ENCODE peak calls at places on chromosomes 5 and 9, in seven cellular contexts. One of them, this sample, is unnamed.

GRCh38 chr9:121557581-121558422 is 58.2 kb upstream of the GGTA1 start:
- DNase-seq in heart left ventricle: peak
- DNase-seq in suprapubic skin: peak
- DNase-seq in lower leg skin: peak
- DNase-seq in spleen: peak
- DNase-seq in body of pancreas: peak
- DNase-seq in A549: no peak
- DNase-seq in this sample: no peak

GRCh38 chr5:132434391-132434790 is 56.2 kb downstream of the IRF1 start:
- DNase-seq in heart left ventricle: no peak
- DNase-seq in suprapubic skin: no peak
- DNase-seq in lower leg skin: no peak
- DNase-seq in spleen: no peak
- DNase-seq in body of pancreas: no peak
- DNase-seq in A549: no peak
- DNase-seq in this sample: no peak

GRCh38 chr9:14542071-14542470 is 151.2 kb downstream of the ZDHHC21 start:
- DNase-seq in heart left ventricle: no peak
- DNase-seq in suprapubic skin: no peak
- DNase-seq in lower leg skin: no peak
- DNase-seq in spleen: no peak
- DNase-seq in body of pancreas: no peak
- DNase-seq in A549: no peak
- DNase-seq in this sample: no peak

GRCh38 chr5:58999804-59000595 is 417.1 kb downstream of the RAB3C start:
- DNase-seq in heart left ventricle: no peak
- DNase-seq in suprapubic skin: no peak
- DNase-seq in lower leg skin: no peak
- DNase-seq in spleen: no peak
- DNase-seq in body of pancreas: no peak
- DNase-seq in A549: peak
- DNase-seq in this sample: no peak

GRCh38 chr9:38352716-38353334 is 39.7 kb upstream of the ALDH1B1 start:
- DNase-seq in heart left ventricle: no peak
- DNase-seq in suprapubic skin: no peak
- DNase-seq in lower leg skin: no peak
- DNase-seq in spleen: no peak
- DNase-seq in body of pancreas: no peak
- DNase-seq in A549: no peak
- DNase-seq in this sample: no peak

GRCh38 chr9:34988218-34989055 is 1.1 kb upstream of the DNAJB5 start:
- DNase-seq in heart left ventricle: peak
- DNase-seq in suprapubic skin: no peak
- DNase-seq in lower leg skin: no peak
- DNase-seq in spleen: peak
- DNase-seq in body of pancreas: peak
- DNase-seq in A549: no peak
- DNase-seq in this sample: no peak

GRCh38 chr5:142491260-142491659 is 166.4 kb upstream of the SPRY4 start:
- DNase-seq in heart left ventricle: no peak
- DNase-seq in suprapubic skin: no peak
- DNase-seq in lower leg skin: no peak
- DNase-seq in spleen: no peak
- DNase-seq in body of pancreas: no peak
- DNase-seq in A549: no peak
- DNase-seq in this sample: no peak

GRCh38 chr9:21096172-21096900 is 18.6 kb upstream of the IFNB1 start:
- DNase-seq in heart left ventricle: no peak
- DNase-seq in suprapubic skin: no peak
- DNase-seq in lower leg skin: no peak
- DNase-seq in spleen: no peak
- DNase-seq in body of pancreas: no peak
- DNase-seq in A549: no peak
- DNase-seq in this sample: no peak

GRCh38 chr5:95087819-95088317 is 197.0 kb downstream of the MCTP1 start:
- DNase-seq in heart left ventricle: no peak
- DNase-seq in suprapubic skin: no peak
- DNase-seq in lower leg skin: no peak
- DNase-seq in spleen: no peak
- DNase-seq in body of pancreas: no peak
- DNase-seq in A549: no peak
- DNase-seq in this sample: no peak

GRCh38 chr9:115204827-115205506 is 87.0 kb upstream of the TNC start:
- DNase-seq in heart left ventricle: no peak
- DNase-seq in suprapubic skin: no peak
- DNase-seq in lower leg skin: no peak
- DNase-seq in spleen: no peak
- DNase-seq in body of pancreas: no peak
- DNase-seq in A549: peak
- DNase-seq in this sample: no peak

GRCh38 chr5:43484049-43484849 is 584 bp upstream of the TMEM267 start:
- DNase-seq in heart left ventricle: peak
- DNase-seq in suprapubic skin: peak
- DNase-seq in lower leg skin: peak
- DNase-seq in spleen: peak
- DNase-seq in body of pancreas: peak
- DNase-seq in A549: peak
- DNase-seq in this sample: peak

GRCh38 chr5:6818594-6819512 is 105.6 kb downstream of the TENT4A start:
- DNase-seq in heart left ventricle: no peak
- DNase-seq in suprapubic skin: no peak
- DNase-seq in lower leg skin: no peak
- DNase-seq in spleen: no peak
- DNase-seq in body of pancreas: no peak
- DNase-seq in A549: no peak
- DNase-seq in this sample: no peak

GRCh38 chr5:120509056-120509455 is 45.0 kb downstream of the PRR16 start:
- DNase-seq in heart left ventricle: no peak
- DNase-seq in suprapubic skin: no peak
- DNase-seq in lower leg skin: no peak
- DNase-seq in spleen: no peak
- DNase-seq in body of pancreas: no peak
- DNase-seq in A549: no peak
- DNase-seq in this sample: no peak

GRCh38 chr9:19441730-19442129 is 32.9 kb downstream of the ACER2 start:
- DNase-seq in heart left ventricle: no peak
- DNase-seq in suprapubic skin: no peak
- DNase-seq in lower leg skin: no peak
- DNase-seq in spleen: no peak
- DNase-seq in body of pancreas: no peak
- DNase-seq in A549: no peak
- DNase-seq in this sample: no peak

GRCh38 chr5:45643051-45643450 is 53.1 kb downstream of the HCN1 start:
- DNase-seq in heart left ventricle: no peak
- DNase-seq in suprapubic skin: no peak
- DNase-seq in lower leg skin: no peak
- DNase-seq in spleen: no peak
- DNase-seq in body of pancreas: no peak
- DNase-seq in A549: no peak
- DNase-seq in this sample: no peak

GRCh38 chr9:92986175-92987110 is 39.1 kb downstream of the FGD3 start:
- DNase-seq in heart left ventricle: no peak
- DNase-seq in suprapubic skin: no peak
- DNase-seq in lower leg skin: no peak
- DNase-seq in spleen: no peak
- DNase-seq in body of pancreas: peak
- DNase-seq in A549: no peak
- DNase-seq in this sample: no peak

GRCh38 chr5:41707853-41708603 is 162.2 kb downstream of the OXCT1 start:
- DNase-seq in heart left ventricle: no peak
- DNase-seq in suprapubic skin: no peak
- DNase-seq in lower leg skin: no peak
- DNase-seq in spleen: no peak
- DNase-seq in body of pancreas: no peak
- DNase-seq in A549: peak
- DNase-seq in this sample: no peak

GRCh38 chr9:131728961-131729360 is 10.9 kb downstream of the RAPGEF1 start:
- DNase-seq in heart left ventricle: no peak
- DNase-seq in suprapubic skin: no peak
- DNase-seq in lower leg skin: no peak
- DNase-seq in spleen: peak
- DNase-seq in body of pancreas: no peak
- DNase-seq in A549: no peak
- DNase-seq in this sample: no peak

GRCh38 chr9:128233817-128234406 is 30.7 kb downstream of the DNM1 start:
- DNase-seq in heart left ventricle: no peak
- DNase-seq in suprapubic skin: no peak
- DNase-seq in lower leg skin: no peak
- DNase-seq in spleen: no peak
- DNase-seq in body of pancreas: no peak
- DNase-seq in A549: no peak
- DNase-seq in this sample: no peak

GRCh38 chr5:122030251-122030650 is 47.8 kb downstream of the LOX start:
- DNase-seq in heart left ventricle: no peak
- DNase-seq in suprapubic skin: no peak
- DNase-seq in lower leg skin: no peak
- DNase-seq in spleen: no peak
- DNase-seq in body of pancreas: no peak
- DNase-seq in A549: no peak
- DNase-seq in this sample: no peak

GRCh38 chr5:163758283-163758711 is 252.9 kb downstream of the MAT2B start:
- DNase-seq in heart left ventricle: no peak
- DNase-seq in suprapubic skin: no peak
- DNase-seq in lower leg skin: no peak
- DNase-seq in spleen: no peak
- DNase-seq in body of pancreas: no peak
- DNase-seq in A549: no peak
- DNase-seq in this sample: no peak

DNA sequence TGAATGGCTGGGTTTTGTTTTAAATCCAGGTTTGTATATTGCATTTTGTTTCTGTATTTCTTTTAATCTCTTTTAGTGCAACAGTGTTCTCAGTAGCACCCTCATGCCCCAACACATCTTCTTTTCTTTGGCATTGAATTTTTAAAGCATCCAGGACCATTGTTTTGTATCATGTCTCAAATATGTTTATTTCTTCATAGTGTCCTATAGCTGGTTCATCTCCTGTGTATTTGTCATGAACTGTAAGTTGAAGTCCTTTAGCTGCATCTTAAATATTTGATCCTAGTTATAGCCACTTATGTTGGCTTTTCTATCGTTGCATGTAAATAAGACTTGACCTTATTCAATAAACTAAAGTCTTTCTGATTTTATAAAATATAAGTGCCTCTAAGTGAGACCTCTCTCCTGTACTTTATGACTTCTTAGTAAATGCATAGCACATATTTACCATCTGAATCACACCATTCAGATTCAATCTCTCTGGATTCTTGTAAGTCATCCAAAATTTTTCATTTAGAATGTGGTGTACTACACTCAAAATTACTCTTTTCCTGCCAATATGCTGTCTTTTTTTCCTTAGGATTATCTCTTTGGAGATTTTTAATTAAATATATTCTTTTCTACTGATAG is 21.0 kb upstream of the ERCC6L2 start:
- DNase-seq in heart left ventricle: no peak
- DNase-seq in suprapubic skin: no peak
- DNase-seq in lower leg skin: no peak
- DNase-seq in spleen: no peak
- DNase-seq in body of pancreas: no peak
- DNase-seq in A549: no peak
- DNase-seq in this sample: no peak
- TF ChIP-seq POLR2A in heart left ventricle: no peak
- TF ChIP-seq POLR2A in suprapubic skin: no peak
- TF ChIP-seq POLR2A in lower leg skin: no peak
- TF ChIP-seq POLR2A in spleen: no peak
- TF ChIP-seq POLR2A in body of pancreas: no peak
- TF ChIP-seq POLR2A in A549: no peak
- TF ChIP-seq POLR2A in this sample: no peak

DNA sequence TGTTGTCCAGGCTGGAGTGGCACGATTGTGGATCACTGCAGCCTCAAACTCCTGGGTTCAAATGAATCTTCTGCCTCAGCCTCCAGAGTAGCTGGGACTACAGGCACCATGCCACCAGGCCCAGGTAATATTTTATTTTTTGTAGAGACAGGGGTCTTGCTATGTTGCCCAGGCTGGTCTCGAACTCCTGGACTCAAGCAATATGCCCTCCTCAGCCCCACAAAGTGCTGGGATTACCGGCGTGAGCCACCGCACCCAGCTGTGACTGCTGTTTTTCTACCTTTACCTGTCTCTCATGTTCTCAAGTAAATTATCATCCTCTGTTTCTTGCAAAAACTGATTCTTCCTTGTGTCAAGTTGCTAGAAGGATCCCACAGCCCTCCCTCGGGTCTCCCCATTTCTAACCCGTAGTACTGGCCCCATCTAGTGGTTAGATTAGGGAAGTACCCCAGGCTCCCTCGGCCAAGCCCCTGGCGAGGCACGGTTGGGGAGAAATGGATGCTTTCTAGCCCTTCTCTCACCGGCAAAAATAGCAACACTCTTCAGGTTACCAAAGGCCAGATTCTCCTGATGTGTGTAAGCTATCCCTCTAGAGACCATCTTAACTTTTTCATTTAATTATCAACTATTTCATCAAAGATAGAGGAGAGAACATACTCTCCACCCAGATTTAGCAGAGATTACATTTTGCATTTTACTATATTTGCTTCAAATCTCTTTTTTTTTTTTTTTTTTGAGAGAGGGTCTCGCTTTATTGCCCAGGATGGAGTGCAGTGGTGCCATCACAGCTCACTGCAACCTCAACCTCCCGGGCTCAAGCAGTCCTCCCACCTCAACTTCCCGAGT is 19.2 kb upstream of the TOR1B start:
- DNase-seq in heart left ventricle: peak
- DNase-seq in suprapubic skin: peak
- DNase-seq in lower leg skin: peak
- DNase-seq in spleen: peak
- DNase-seq in body of pancreas: peak
- DNase-seq in A549: peak
- DNase-seq in this sample: no peak
- TF ChIP-seq POLR2A in heart left ventricle: no peak
- TF ChIP-seq POLR2A in suprapubic skin: no peak
- TF ChIP-seq POLR2A in lower leg skin: no peak
- TF ChIP-seq POLR2A in spleen: no peak
- TF ChIP-seq POLR2A in body of pancreas: no peak
- TF ChIP-seq POLR2A in A549: no peak
- TF ChIP-seq POLR2A in this sample: no peak

GRCh38 chr5:10337107-10337506 is 16.4 kb upstream of the MARCHF6 start:
- DNase-seq in heart left ventricle: no peak
- DNase-seq in suprapubic skin: no peak
- DNase-seq in lower leg skin: no peak
- DNase-seq in spleen: no peak
- DNase-seq in body of pancreas: no peak
- DNase-seq in A549: no peak
- DNase-seq in this sample: no peak
- TF ChIP-seq POLR2A in heart left ventricle: no peak
- TF ChIP-seq POLR2A in suprapubic skin: no peak
- TF ChIP-seq POLR2A in lower leg skin: no peak
- TF ChIP-seq POLR2A in spleen: no peak
- TF ChIP-seq POLR2A in body of pancreas: no peak
- TF ChIP-seq POLR2A in A549: no peak
- TF ChIP-seq POLR2A in this sample: no peak

GRCh38 chr9:26955921-26956886 is at the start of gene IFT74:
- DNase-seq in heart left ventricle: peak
- DNase-seq in suprapubic skin: peak
- DNase-seq in lower leg skin: peak
- DNase-seq in spleen: peak
- DNase-seq in body of pancreas: peak
- DNase-seq in A549: peak
- DNase-seq in this sample: peak
- TF ChIP-seq POLR2A in heart left ventricle: peak
- TF ChIP-seq POLR2A in suprapubic skin: no peak
- TF ChIP-seq POLR2A in lower leg skin: no peak
- TF ChIP-seq POLR2A in spleen: no peak
- TF ChIP-seq POLR2A in body of pancreas: peak
- TF ChIP-seq POLR2A in A549: peak
- TF ChIP-seq POLR2A in this sample: peak